ENCODE peak calls at places on chromosomes 5 and 9, in four cellular contexts. H is WERI-Rb-1, I is BJ, M is brain microvascular endothelial cell. G is an unnamed sample. For H3K36me3, the result is how much of the 10 kb centered on the place peaks cover.

GRCh38 chr5:149932445-149933350 is 11.9 kb downstream of the PDE6A start:
- DNase-seq in H (no peak), I (no peak), M (no peak), G (no peak)

GRCh38 chr9:32566770-32567169 is 6.2 kb downstream of the NDUFB6 start:
- DNase-seq in H (no peak), I (no peak), M (no peak), G (no peak)

GRCh38 chr9:31142456-31142855 is 1242.0 kb upstream of the ACO1 start:
- DNase-seq in H (no peak), I (no peak), M (no peak), G (no peak)

GRCh38 chr9:134626576-134627416 is 14.8 kb upstream of the COL5A1 start:
- DNase-seq in H (peak), I (no peak), M (peak), G (peak)

GRCh38 chr5:99061711-99062110 is 132.9 kb upstream of the CHD1 start:
- DNase-seq in H (no peak), I (peak), M (peak), G (peak)

GRCh38 chr9:136119259-136120118 is 814 bp upstream of the TMEM250 start:
- DNase-seq in H (no peak), I (no peak), M (no peak), G (no peak)

GRCh38 chr5:28807230-28807629 is 1768.8 kb upstream of the CDH9 start:
- DNase-seq in H (no peak), I (no peak), M (peak), G (peak)

GRCh38 chr9:127684576-127684975 is 22.2 kb upstream of the CFAP157 start:
- DNase-seq in H (no peak), I (no peak), M (peak), G (no peak)

GRCh38 chr5:120910610-120911009 is 446.5 kb downstream of the PRR16 start:
- DNase-seq in H (no peak), I (no peak), M (no peak), G (no peak)

DNA sequence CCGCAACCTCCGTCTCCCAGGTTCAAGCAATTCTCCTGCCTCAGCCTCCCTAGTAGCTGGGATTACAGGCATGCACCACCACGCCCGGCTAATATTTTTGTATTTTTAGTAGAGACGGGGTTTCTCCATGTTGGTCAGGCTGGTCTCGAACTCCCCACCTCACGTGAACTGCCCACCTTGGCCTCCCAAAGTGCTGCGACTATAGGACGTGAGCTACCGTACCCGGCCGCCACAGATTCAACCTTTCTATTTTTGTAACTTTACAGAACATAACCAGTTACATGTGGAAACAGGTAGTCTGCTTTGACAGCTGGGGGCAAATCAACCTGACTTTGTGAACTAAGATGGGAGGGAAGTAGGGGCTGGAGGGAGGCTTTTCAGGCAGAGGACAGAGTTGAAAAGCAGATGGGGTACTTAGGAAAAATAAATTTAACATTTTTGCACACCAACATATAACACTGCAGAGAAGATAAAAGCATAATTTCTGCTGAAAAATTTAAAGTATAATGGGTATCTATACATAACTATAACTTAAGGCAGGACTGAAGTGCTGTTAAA is 5.2 kb downstream of the RPL37 start:
- DNase-seq in H (no peak), I (no peak), M (no peak), G (no peak)
- H3K36me3 ChIP-seq in H (half or more), I (under half), M (half or more), G (under half)

DNA sequence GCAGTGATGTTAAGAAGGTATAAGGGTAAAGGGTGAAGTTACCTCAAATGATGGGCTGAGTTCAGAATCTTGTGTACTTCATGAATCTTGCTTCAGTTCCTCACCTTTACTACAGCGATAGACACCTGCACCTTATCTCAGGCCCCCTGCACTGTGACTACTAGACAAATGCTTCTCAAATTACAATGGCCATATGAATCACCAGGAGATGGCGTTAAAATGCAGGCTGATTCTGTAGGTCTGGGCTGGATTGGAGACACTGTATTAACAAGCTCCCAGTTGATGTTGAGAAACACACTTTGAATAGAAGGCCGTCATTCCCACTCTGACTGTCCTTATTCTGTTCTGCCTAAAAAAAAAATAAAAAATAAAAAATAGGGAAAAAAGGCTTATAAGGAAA is 29.8 kb downstream of the TARS1 start:
- DNase-seq in H (peak), I (no peak), M (peak), G (peak)
- H3K36me3 ChIP-seq in H (half or more), I (under half), M (half or more), G (under half)

GRCh38 chr9:110249639-110250038 is 6.7 kb downstream of the TXN start:
- DNase-seq in H (no peak), I (no peak), M (no peak), G (no peak)
- H3K36me3 ChIP-seq in H (under half), I (under half), M (under half), G (under half)

GRCh38 chr5:116482394-116482793 is 92.2 kb downstream of the SEMA6A start:
- DNase-seq in H (no peak), I (no peak), M (peak), G (peak)

GRCh38 chr5:116487045-116487444 is 87.6 kb downstream of the SEMA6A start:
- DNase-seq in H (no peak), I (no peak), M (no peak), G (no peak)

GRCh38 chr5:116480894-116481510 is 93.6 kb downstream of the SEMA6A start:
- DNase-seq in H (no peak), I (no peak), M (no peak), G (no peak)

GRCh38 chr5:116486588-116486987 is 88.0 kb downstream of the SEMA6A start:
- DNase-seq in H (no peak), I (no peak), M (no peak), G (peak)

GRCh38 chr5:116484645-116485044 is 90.0 kb downstream of the SEMA6A start:
- DNase-seq in H (no peak), I (no peak), M (no peak), G (no peak)
- H3K36me3 ChIP-seq in H (under half), I (under half), M (under half), G (under half)

DNA sequence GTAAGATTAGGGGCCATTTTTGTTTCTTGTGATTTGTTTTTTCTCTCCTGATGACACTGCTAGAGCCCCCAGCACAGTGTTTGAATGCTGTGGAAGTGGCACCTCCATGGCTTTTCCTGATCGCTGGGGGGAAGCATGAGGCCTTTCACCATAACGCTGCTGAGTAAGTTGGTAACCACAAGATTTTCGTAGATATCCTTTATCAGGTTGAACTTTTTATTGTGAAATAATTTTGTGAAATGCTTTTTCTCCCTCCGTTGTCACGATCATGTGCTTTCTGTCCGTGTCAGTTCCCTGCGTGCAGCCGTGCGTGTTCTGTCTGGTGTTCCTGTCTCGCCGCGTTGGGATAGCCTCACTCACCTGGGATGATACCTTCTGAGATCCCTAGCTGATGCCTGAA is 59.4 kb downstream of the EHMT1 start:
- DNase-seq in H (no peak), I (no peak), M (no peak), G (no peak)
- H3K36me3 ChIP-seq in H (under half), I (under half), M (under half), G (under half)

DNA sequence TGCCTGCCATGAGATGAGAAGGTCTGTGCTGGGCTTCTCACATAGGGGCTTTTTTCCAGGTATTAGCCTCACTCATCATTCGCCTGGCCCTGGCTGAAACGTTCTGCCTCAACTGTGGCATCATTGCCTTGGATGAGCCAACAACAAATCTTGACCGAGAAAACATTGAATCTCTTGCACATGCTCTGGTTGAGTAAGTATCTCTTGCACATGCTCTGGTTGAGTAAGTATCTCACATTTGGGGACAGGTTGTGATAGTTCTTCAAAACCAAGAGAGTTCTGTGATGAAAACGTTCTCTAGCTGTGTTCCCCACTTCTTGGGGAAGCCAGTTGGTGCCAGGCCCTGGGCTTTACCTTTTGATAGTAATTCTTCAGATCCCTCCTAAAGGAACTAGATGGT is 17.4 kb upstream of the IL13 start:
- DNase-seq in H (no peak), I (no peak), M (no peak), G (no peak)
- H3K36me3 ChIP-seq in H (under half), I (under half), M (under half), G (under half)

GRCh38 chr5:80238778-80239679 is 16.8 kb downstream of the SERINC5 start:
- DNase-seq in H (no peak), I (no peak), M (peak), G (no peak)

GRCh38 chr5:80237243-80237642 is 18.6 kb downstream of the SERINC5 start:
- DNase-seq in H (no peak), I (no peak), M (no peak), G (no peak)

GRCh38 chr5:80239680-80240367 is 16.0 kb downstream of the SERINC5 start:
- DNase-seq in H (no peak), I (no peak), M (peak), G (no peak)

GRCh38 chr5:80240368-80240986 is 15.4 kb downstream of the SERINC5 start:
- DNase-seq in H (no peak), I (no peak), M (no peak), G (no peak)

DNA sequence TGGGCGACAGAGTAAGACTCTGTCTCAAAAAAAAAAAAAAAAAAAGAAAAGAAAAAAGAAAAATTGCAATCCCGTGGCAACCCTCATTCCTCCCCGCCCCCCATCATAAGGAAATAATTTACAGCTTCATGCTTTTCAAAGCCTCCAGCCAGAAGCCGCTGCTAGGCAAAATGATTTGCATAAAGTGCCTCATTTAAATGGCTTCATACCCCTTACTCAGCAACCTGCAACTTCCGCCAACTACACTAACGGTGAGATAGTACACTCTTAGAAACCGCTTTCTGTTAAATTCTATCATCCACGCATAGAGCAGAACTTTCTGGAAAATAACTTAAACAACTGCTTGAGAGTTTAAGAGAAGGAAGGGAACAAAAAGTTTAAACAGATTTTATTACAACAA is 17.8 kb downstream of the SERINC5 start:
- DNase-seq in H (no peak), I (no peak), M (no peak), G (no peak)
- H3K36me3 ChIP-seq in H (under half), I (under half), M (under half), G (under half)

GRCh38 chr5:72871358-72872024 is 55.0 kb downstream of the TNPO1 start:
- DNase-seq in H (no peak), I (no peak), M (no peak), G (peak)
- H3K36me3 ChIP-seq in H (half or more), I (under half), M (half or more), G (under half)

GRCh38 chr5:169716287-169716686 is 79.2 kb downstream of the DOCK2 start:
- DNase-seq in H (no peak), I (peak), M (peak), G (peak)
- H3K36me3 ChIP-seq in H (under half), I (under half), M (under half), G (under half)

GRCh38 chr9:113274474-113275146 is 762 bp downstream of the CDC26 start:
- DNase-seq in H (peak), I (no peak), M (peak), G (peak)

GRCh38 chr9:113269871-113270270 is 5.5 kb downstream of the CDC26 start:
- DNase-seq in H (peak), I (no peak), M (no peak), G (no peak)

GRCh38 chr9:113267911-113268563 is 7.3 kb downstream of the CDC26 start:
- DNase-seq in H (no peak), I (no peak), M (no peak), G (no peak)

DNA sequence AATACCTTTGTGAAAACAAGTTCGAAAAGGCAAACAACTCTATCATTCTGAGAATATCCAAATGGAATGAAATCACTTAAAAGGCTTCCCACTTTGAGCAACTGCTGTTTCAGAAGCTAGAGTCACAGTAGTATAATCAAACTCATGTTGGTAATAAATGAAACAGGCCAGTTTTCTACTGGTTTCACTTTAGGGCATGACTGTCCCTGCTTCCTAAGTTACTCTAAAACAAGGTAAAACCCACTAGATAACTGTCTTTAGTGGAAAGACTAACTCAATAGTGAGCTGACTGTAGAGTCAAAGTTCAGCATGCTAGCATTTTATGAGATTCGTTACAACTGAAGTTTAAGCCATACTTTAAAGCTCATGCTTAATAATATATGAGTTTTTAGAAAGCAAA is 6.0 kb downstream of the CDC26 start:
- DNase-seq in H (no peak), I (no peak), M (no peak), G (no peak)
- H3K36me3 ChIP-seq in H (half or more), I (under half), M (half or more), G (under half)

G was measured in bronchial epithelial cell.